ENCODE peak calls at places on chromosomes 2 and 18, in eight cellular contexts. D is Right ventricle myocardium inferior; O is left lung; Y is activated naive CD8-positive, alpha-beta T cell treated with anti-CD3 and anti-CD28 coated beads, Interleukin-2, amount 50 U/mL, for 24 hours; B is effector memory CD8-positive, alpha-beta T cell; J is T-helper 17 cell; M is mucosa of descending colon; H is heart right ventricle. Z is an unnamed sample.

GRCh38 chr2:43062058-43062457 is 164.3 kb downstream of the ZFP36L2 start:
- ATAC-seq in D (no peak), O (no peak), Y (no peak), B (no peak), J (no peak), M (no peak), H (no peak), Z (no peak)

GRCh38 chr2:227222292-227222691 is 57.9 kb downstream of the COL4A3 start:
- ATAC-seq in D (no peak), O (no peak), Y (no peak), B (no peak), J (no peak), M (no peak), H (no peak), Z (no peak)

GRCh38 chr2:73870084-73870483 is 22.7 kb upstream of the ACTG2 start:
- ATAC-seq in D (peak; percentile 88), O (no peak), Y (no peak), B (no peak), J (no peak), M (peak; percentile 37), H (peak; percentile 97), Z (no peak)

GRCh38 chr2:44087037-44087713 is 81.5 kb upstream of the PPM1B start:
- ATAC-seq in D (peak; percentile 94), O (peak; percentile 99), Y (peak; percentile 81), B (peak; percentile 95), J (peak; percentile 94), M (peak; percentile 98), H (peak; percentile 97), Z (peak; percentile 87)

GRCh38 chr2:120912101-120912985 is 176.7 kb downstream of the GLI2 start:
- ATAC-seq in D (peak; percentile 55), O (peak; percentile 71), Y (no peak), B (no peak), J (no peak), M (peak; percentile 82), H (peak; percentile 46), Z (no peak)

GRCh38 chr2:189683348-189683747 is 8.9 kb downstream of the ANKAR start:
- ATAC-seq in D (no peak), O (no peak), Y (peak; percentile 92), B (no peak), J (no peak), M (no peak), H (no peak), Z (no peak)

GRCh38 chr2:237966250-237966564 is 607 bp upstream of the UBE2F start:
- ATAC-seq in D (peak; percentile 53), O (peak; percentile 65), Y (peak; percentile 3), B (no peak), J (no peak), M (no peak), H (peak; percentile 1), Z (no peak)

GRCh38 chr2:30275256-30275655 is 43.9 kb downstream of the LBH start:
- ATAC-seq in D (no peak), O (no peak), Y (no peak), B (no peak), J (no peak), M (no peak), H (no peak), Z (no peak)

GRCh38 chr2:151843669-151844017 is 15.4 kb upstream of the ARL5A start:
- ATAC-seq in D (no peak), O (no peak), Y (no peak), B (no peak), J (no peak), M (no peak), H (peak; percentile 49), Z (no peak)

GRCh38 chr2:159275111-159275510 is 11.4 kb downstream of the WDSUB1 start:
- ATAC-seq in D (no peak), O (no peak), Y (no peak), B (peak; percentile 82), J (no peak), M (no peak), H (no peak), Z (no peak)

GRCh38 chr18:49837889-49838288 is 24.6 kb upstream of the ACAA2 start:
- ATAC-seq in D (no peak), O (no peak), Y (no peak), B (no peak), J (no peak), M (peak; percentile 6), H (no peak), Z (no peak)

GRCh38 chr2:154338359-154338967 is 360.0 kb upstream of the KCNJ3 start:
- ATAC-seq in D (no peak), O (no peak), Y (no peak), B (no peak), J (no peak), M (no peak), H (no peak), Z (no peak)

Z was measured in stimulated activated memory B cell treated with anti-CD40 and anti-IgM and Interleukin-4, amounts not matched to agents 10 μg/mL and 1 μg/mL and 100 μg/mL, for 72 hours.